ENCODE peak calls at places on chromosome 16, in nine cellular contexts. One of them, this sample, is unnamed.

GRCh38 chr16:69867796-69868565 is 83.2 kb upstream of the CLEC18A start:
- DNase-seq in AML-193: no peak
- DNase-seq in stimulated activated CD4-positive, alpha-beta T cell treated with anti-CD3 and anti-CD28 coated beads, Interleukin-2, amount 100 ng/mL, for 48 hours: no peak
- DNase-seq in fibroblast of gingiva: no peak
- DNase-seq in NCI-H2029 treated with DMSO at 0.1 percent for 48 hours: no peak
- DNase-seq in NCI-H1436: no peak
- DNase-seq in psoas muscle: no peak
- DNase-seq in activated CD8-positive, alpha-beta T cell treated with anti-CD3 and anti-CD28 coated beads for 36 hours: no peak
- DNase-seq in H7: no peak
- DNase-seq in this sample: no peak

GRCh38 chr16:54171855-54172537 is 114.6 kb downstream of the IRX3 start:
- DNase-seq in AML-193: no peak
- DNase-seq in stimulated activated CD4-positive, alpha-beta T cell treated with anti-CD3 and anti-CD28 coated beads, Interleukin-2, amount 100 ng/mL, for 48 hours: no peak
- DNase-seq in fibroblast of gingiva: peak; percentile 55
- DNase-seq in NCI-H2029 treated with DMSO at 0.1 percent for 48 hours: no peak
- DNase-seq in NCI-H1436: no peak
- DNase-seq in psoas muscle: no peak
- DNase-seq in activated CD8-positive, alpha-beta T cell treated with anti-CD3 and anti-CD28 coated beads for 36 hours: no peak
- DNase-seq in H7: no peak
- DNase-seq in this sample: peak; percentile 28

GRCh38 chr16:57276596-57276995 is 7.9 kb downstream of the PLLP start:
- DNase-seq in AML-193: no peak
- DNase-seq in stimulated activated CD4-positive, alpha-beta T cell treated with anti-CD3 and anti-CD28 coated beads, Interleukin-2, amount 100 ng/mL, for 48 hours: no peak
- DNase-seq in fibroblast of gingiva: no peak
- DNase-seq in NCI-H2029 treated with DMSO at 0.1 percent for 48 hours: no peak
- DNase-seq in NCI-H1436: no peak
- DNase-seq in psoas muscle: no peak
- DNase-seq in activated CD8-positive, alpha-beta T cell treated with anti-CD3 and anti-CD28 coated beads for 36 hours: no peak
- DNase-seq in H7: peak; percentile 33
- DNase-seq in this sample: no peak

GRCh38 chr16:28938721-28939120 is 7.0 kb downstream of the CD19 start:
- DNase-seq in AML-193: no peak
- DNase-seq in stimulated activated CD4-positive, alpha-beta T cell treated with anti-CD3 and anti-CD28 coated beads, Interleukin-2, amount 100 ng/mL, for 48 hours: no peak
- DNase-seq in fibroblast of gingiva: no peak
- DNase-seq in NCI-H2029 treated with DMSO at 0.1 percent for 48 hours: no peak
- DNase-seq in NCI-H1436: no peak
- DNase-seq in psoas muscle: no peak
- DNase-seq in activated CD8-positive, alpha-beta T cell treated with anti-CD3 and anti-CD28 coated beads for 36 hours: no peak
- DNase-seq in H7: no peak
- DNase-seq in this sample: no peak

GRCh38 chr16:27318399-27319256 is 4.9 kb downstream of the IL4R start:
- DNase-seq in AML-193: peak; percentile 78
- DNase-seq in stimulated activated CD4-positive, alpha-beta T cell treated with anti-CD3 and anti-CD28 coated beads, Interleukin-2, amount 100 ng/mL, for 48 hours: peak; percentile 51
- DNase-seq in fibroblast of gingiva: no peak
- DNase-seq in NCI-H2029 treated with DMSO at 0.1 percent for 48 hours: no peak
- DNase-seq in NCI-H1436: no peak
- DNase-seq in psoas muscle: peak; percentile 57
- DNase-seq in activated CD8-positive, alpha-beta T cell treated with anti-CD3 and anti-CD28 coated beads for 36 hours: peak; percentile 84
- DNase-seq in H7: no peak
- DNase-seq in this sample: no peak

GRCh38 chr16:66790130-66790733 is 11.2 kb downstream of the TERB1 start:
- DNase-seq in AML-193: no peak
- DNase-seq in stimulated activated CD4-positive, alpha-beta T cell treated with anti-CD3 and anti-CD28 coated beads, Interleukin-2, amount 100 ng/mL, for 48 hours: no peak
- DNase-seq in fibroblast of gingiva: no peak
- DNase-seq in NCI-H2029 treated with DMSO at 0.1 percent for 48 hours: no peak
- DNase-seq in NCI-H1436: no peak
- DNase-seq in psoas muscle: no peak
- DNase-seq in activated CD8-positive, alpha-beta T cell treated with anti-CD3 and anti-CD28 coated beads for 36 hours: no peak
- DNase-seq in H7: no peak
- DNase-seq in this sample: no peak

GRCh38 chr16:27286446-27286845 is 17.9 kb upstream of the NSMCE1 start:
- DNase-seq in AML-193: no peak
- DNase-seq in stimulated activated CD4-positive, alpha-beta T cell treated with anti-CD3 and anti-CD28 coated beads, Interleukin-2, amount 100 ng/mL, for 48 hours: no peak
- DNase-seq in fibroblast of gingiva: peak; percentile 86
- DNase-seq in NCI-H2029 treated with DMSO at 0.1 percent for 48 hours: no peak
- DNase-seq in NCI-H1436: no peak
- DNase-seq in psoas muscle: no peak
- DNase-seq in activated CD8-positive, alpha-beta T cell treated with anti-CD3 and anti-CD28 coated beads for 36 hours: no peak
- DNase-seq in H7: no peak
- DNase-seq in this sample: no peak

GRCh38 chr16:2854700-2855309 is 3.2 kb downstream of the PRSS22 start:
- DNase-seq in AML-193: peak; percentile 37
- DNase-seq in stimulated activated CD4-positive, alpha-beta T cell treated with anti-CD3 and anti-CD28 coated beads, Interleukin-2, amount 100 ng/mL, for 48 hours: no peak
- DNase-seq in fibroblast of gingiva: no peak
- DNase-seq in NCI-H2029 treated with DMSO at 0.1 percent for 48 hours: no peak
- DNase-seq in NCI-H1436: no peak
- DNase-seq in psoas muscle: peak; percentile 14
- DNase-seq in activated CD8-positive, alpha-beta T cell treated with anti-CD3 and anti-CD28 coated beads for 36 hours: peak; percentile 29
- DNase-seq in H7: peak; percentile 79
- DNase-seq in this sample: no peak

GRCh38 chr16:85423186-85423550 is 190.0 kb upstream of the GSE1 start:
- DNase-seq in AML-193: no peak
- DNase-seq in stimulated activated CD4-positive, alpha-beta T cell treated with anti-CD3 and anti-CD28 coated beads, Interleukin-2, amount 100 ng/mL, for 48 hours: no peak
- DNase-seq in fibroblast of gingiva: no peak
- DNase-seq in NCI-H2029 treated with DMSO at 0.1 percent for 48 hours: no peak
- DNase-seq in NCI-H1436: no peak
- DNase-seq in psoas muscle: peak; percentile 43
- DNase-seq in activated CD8-positive, alpha-beta T cell treated with anti-CD3 and anti-CD28 coated beads for 36 hours: no peak
- DNase-seq in H7: no peak
- DNase-seq in this sample: no peak

GRCh38 chr16:68128577-68129305 is 43.6 kb downstream of the NFATC3 start:
- DNase-seq in AML-193: no peak
- DNase-seq in stimulated activated CD4-positive, alpha-beta T cell treated with anti-CD3 and anti-CD28 coated beads, Interleukin-2, amount 100 ng/mL, for 48 hours: no peak
- DNase-seq in fibroblast of gingiva: peak; percentile 73
- DNase-seq in NCI-H2029 treated with DMSO at 0.1 percent for 48 hours: no peak
- DNase-seq in NCI-H1436: no peak
- DNase-seq in psoas muscle: no peak
- DNase-seq in activated CD8-positive, alpha-beta T cell treated with anti-CD3 and anti-CD28 coated beads for 36 hours: no peak
- DNase-seq in H7: no peak
- DNase-seq in this sample: no peak

GRCh38 chr16:65869261-65869660 is 497.2 kb upstream of the CDH5 start:
- DNase-seq in AML-193: no peak
- DNase-seq in stimulated activated CD4-positive, alpha-beta T cell treated with anti-CD3 and anti-CD28 coated beads, Interleukin-2, amount 100 ng/mL, for 48 hours: no peak
- DNase-seq in fibroblast of gingiva: no peak
- DNase-seq in NCI-H2029 treated with DMSO at 0.1 percent for 48 hours: no peak
- DNase-seq in NCI-H1436: no peak
- DNase-seq in psoas muscle: no peak
- DNase-seq in activated CD8-positive, alpha-beta T cell treated with anti-CD3 and anti-CD28 coated beads for 36 hours: no peak
- DNase-seq in H7: no peak
- DNase-seq in this sample: no peak

GRCh38 chr16:23835390-23836077 is at the start of gene PRKCB:
- DNase-seq in AML-193: peak; percentile 76
- DNase-seq in stimulated activated CD4-positive, alpha-beta T cell treated with anti-CD3 and anti-CD28 coated beads, Interleukin-2, amount 100 ng/mL, for 48 hours: peak; percentile 92
- DNase-seq in fibroblast of gingiva: no peak
- DNase-seq in NCI-H2029 treated with DMSO at 0.1 percent for 48 hours: no peak
- DNase-seq in NCI-H1436: no peak
- DNase-seq in psoas muscle: peak; percentile 81
- DNase-seq in activated CD8-positive, alpha-beta T cell treated with anti-CD3 and anti-CD28 coated beads for 36 hours: peak; percentile 94
- DNase-seq in H7: peak; percentile 97
- DNase-seq in this sample: peak; percentile 9

GRCh38 chr16:31696968-31697743 is 169.5 kb downstream of the AHSP start:
- DNase-seq in AML-193: peak; percentile 26
- DNase-seq in stimulated activated CD4-positive, alpha-beta T cell treated with anti-CD3 and anti-CD28 coated beads, Interleukin-2, amount 100 ng/mL, for 48 hours: no peak
- DNase-seq in fibroblast of gingiva: peak; percentile 14
- DNase-seq in NCI-H2029 treated with DMSO at 0.1 percent for 48 hours: no peak
- DNase-seq in NCI-H1436: peak; percentile 37
- DNase-seq in psoas muscle: no peak
- DNase-seq in activated CD8-positive, alpha-beta T cell treated with anti-CD3 and anti-CD28 coated beads for 36 hours: no peak
- DNase-seq in H7: peak; percentile 71
- DNase-seq in this sample: peak; percentile 51

GRCh38 chr16:84907575-84907974 is 87.8 kb downstream of the CRISPLD2 start:
- DNase-seq in AML-193: no peak
- DNase-seq in stimulated activated CD4-positive, alpha-beta T cell treated with anti-CD3 and anti-CD28 coated beads, Interleukin-2, amount 100 ng/mL, for 48 hours: no peak
- DNase-seq in fibroblast of gingiva: peak; percentile 45
- DNase-seq in NCI-H2029 treated with DMSO at 0.1 percent for 48 hours: no peak
- DNase-seq in NCI-H1436: no peak
- DNase-seq in psoas muscle: peak; percentile 75
- DNase-seq in activated CD8-positive, alpha-beta T cell treated with anti-CD3 and anti-CD28 coated beads for 36 hours: no peak
- DNase-seq in H7: no peak
- DNase-seq in this sample: no peak

GRCh38 chr16:85557083-85557975 is 55.8 kb upstream of the GSE1 start:
- DNase-seq in AML-193: no peak
- DNase-seq in stimulated activated CD4-positive, alpha-beta T cell treated with anti-CD3 and anti-CD28 coated beads, Interleukin-2, amount 100 ng/mL, for 48 hours: peak; percentile 38
- DNase-seq in fibroblast of gingiva: no peak
- DNase-seq in NCI-H2029 treated with DMSO at 0.1 percent for 48 hours: no peak
- DNase-seq in NCI-H1436: no peak
- DNase-seq in psoas muscle: no peak
- DNase-seq in activated CD8-positive, alpha-beta T cell treated with anti-CD3 and anti-CD28 coated beads for 36 hours: peak; percentile 73
- DNase-seq in H7: peak; percentile 81
- DNase-seq in this sample: no peak

GRCh38 chr16:1341495-1342388 is 8.3 kb downstream of the BAIAP3 start:
- DNase-seq in AML-193: no peak
- DNase-seq in stimulated activated CD4-positive, alpha-beta T cell treated with anti-CD3 and anti-CD28 coated beads, Interleukin-2, amount 100 ng/mL, for 48 hours: no peak
- DNase-seq in fibroblast of gingiva: no peak
- DNase-seq in NCI-H2029 treated with DMSO at 0.1 percent for 48 hours: no peak
- DNase-seq in NCI-H1436: no peak
- DNase-seq in psoas muscle: no peak
- DNase-seq in activated CD8-positive, alpha-beta T cell treated with anti-CD3 and anti-CD28 coated beads for 36 hours: no peak
- DNase-seq in H7: no peak
- DNase-seq in this sample: no peak

GRCh38 chr16:73058221-73058615 is 10.3 kb upstream of the ZFHX3 start:
- DNase-seq in AML-193: peak; percentile 42
- DNase-seq in stimulated activated CD4-positive, alpha-beta T cell treated with anti-CD3 and anti-CD28 coated beads, Interleukin-2, amount 100 ng/mL, for 48 hours: no peak
- DNase-seq in fibroblast of gingiva: peak; percentile 49
- DNase-seq in NCI-H2029 treated with DMSO at 0.1 percent for 48 hours: no peak
- DNase-seq in NCI-H1436: peak; percentile 18
- DNase-seq in psoas muscle: peak; percentile 79
- DNase-seq in activated CD8-positive, alpha-beta T cell treated with anti-CD3 and anti-CD28 coated beads for 36 hours: no peak
- DNase-seq in H7: peak; percentile 82
- DNase-seq in this sample: no peak

GRCh38 chr16:86961133-86961720 is 356.0 kb downstream of the C16orf95 start:
- DNase-seq in AML-193: no peak
- DNase-seq in stimulated activated CD4-positive, alpha-beta T cell treated with anti-CD3 and anti-CD28 coated beads, Interleukin-2, amount 100 ng/mL, for 48 hours: no peak
- DNase-seq in fibroblast of gingiva: no peak
- DNase-seq in NCI-H2029 treated with DMSO at 0.1 percent for 48 hours: no peak
- DNase-seq in NCI-H1436: no peak
- DNase-seq in psoas muscle: no peak
- DNase-seq in activated CD8-positive, alpha-beta T cell treated with anti-CD3 and anti-CD28 coated beads for 36 hours: no peak
- DNase-seq in H7: no peak
- DNase-seq in this sample: no peak

GRCh38 chr16:70610273-70611223 is 35.8 kb upstream of the IL34 start:
- DNase-seq in AML-193: no peak
- DNase-seq in stimulated activated CD4-positive, alpha-beta T cell treated with anti-CD3 and anti-CD28 coated beads, Interleukin-2, amount 100 ng/mL, for 48 hours: no peak
- DNase-seq in fibroblast of gingiva: no peak
- DNase-seq in NCI-H2029 treated with DMSO at 0.1 percent for 48 hours: no peak
- DNase-seq in NCI-H1436: no peak
- DNase-seq in psoas muscle: peak; percentile 78
- DNase-seq in activated CD8-positive, alpha-beta T cell treated with anti-CD3 and anti-CD28 coated beads for 36 hours: no peak
- DNase-seq in H7: no peak
- DNase-seq in this sample: no peak

GRCh38 chr16:69186642-69187386 is at the start of gene SNTB2:
- DNase-seq in AML-193: peak; percentile 85
- DNase-seq in stimulated activated CD4-positive, alpha-beta T cell treated with anti-CD3 and anti-CD28 coated beads, Interleukin-2, amount 100 ng/mL, for 48 hours: peak; percentile 79
- DNase-seq in fibroblast of gingiva: peak; percentile 81
- DNase-seq in NCI-H2029 treated with DMSO at 0.1 percent for 48 hours: no peak
- DNase-seq in NCI-H1436: peak; percentile 84
- DNase-seq in psoas muscle: peak; percentile 96
- DNase-seq in activated CD8-positive, alpha-beta T cell treated with anti-CD3 and anti-CD28 coated beads for 36 hours: peak; percentile 87
- DNase-seq in H7: peak; percentile 98
- DNase-seq in this sample: peak; percentile 64

GRCh38 chr16:627458-628239 is 3.1 kb upstream of the WFIKKN1 start:
- DNase-seq in AML-193: no peak
- DNase-seq in stimulated activated CD4-positive, alpha-beta T cell treated with anti-CD3 and anti-CD28 coated beads, Interleukin-2, amount 100 ng/mL, for 48 hours: no peak
- DNase-seq in fibroblast of gingiva: no peak
- DNase-seq in NCI-H2029 treated with DMSO at 0.1 percent for 48 hours: peak; percentile 45
- DNase-seq in NCI-H1436: no peak
- DNase-seq in psoas muscle: peak; percentile 89
- DNase-seq in activated CD8-positive, alpha-beta T cell treated with anti-CD3 and anti-CD28 coated beads for 36 hours: no peak
- DNase-seq in H7: no peak
- DNase-seq in this sample: no peak

GRCh38 chr16:1030381-1030901 is 42.1 kb upstream of the SSTR5 start:
- DNase-seq in AML-193: no peak
- DNase-seq in stimulated activated CD4-positive, alpha-beta T cell treated with anti-CD3 and anti-CD28 coated beads, Interleukin-2, amount 100 ng/mL, for 48 hours: no peak
- DNase-seq in fibroblast of gingiva: no peak
- DNase-seq in NCI-H2029 treated with DMSO at 0.1 percent for 48 hours: no peak
- DNase-seq in NCI-H1436: no peak
- DNase-seq in psoas muscle: no peak
- DNase-seq in activated CD8-positive, alpha-beta T cell treated with anti-CD3 and anti-CD28 coated beads for 36 hours: no peak
- DNase-seq in H7: peak; percentile 88
- DNase-seq in this sample: no peak

GRCh38 chr16:79915264-79916160 is 315.0 kb upstream of the MAF start:
- DNase-seq in AML-193: no peak
- DNase-seq in stimulated activated CD4-positive, alpha-beta T cell treated with anti-CD3 and anti-CD28 coated beads, Interleukin-2, amount 100 ng/mL, for 48 hours: no peak
- DNase-seq in fibroblast of gingiva: no peak
- DNase-seq in NCI-H2029 treated with DMSO at 0.1 percent for 48 hours: no peak
- DNase-seq in NCI-H1436: no peak
- DNase-seq in psoas muscle: no peak
- DNase-seq in activated CD8-positive, alpha-beta T cell treated with anti-CD3 and anti-CD28 coated beads for 36 hours: no peak
- DNase-seq in H7: no peak
- DNase-seq in this sample: no peak

GRCh38 chr16:79509221-79509631 is 91.3 kb downstream of the MAF start:
- DNase-seq in AML-193: no peak
- DNase-seq in stimulated activated CD4-positive, alpha-beta T cell treated with anti-CD3 and anti-CD28 coated beads, Interleukin-2, amount 100 ng/mL, for 48 hours: no peak
- DNase-seq in fibroblast of gingiva: no peak
- DNase-seq in NCI-H2029 treated with DMSO at 0.1 percent for 48 hours: peak; percentile 40
- DNase-seq in NCI-H1436: no peak
- DNase-seq in psoas muscle: peak; percentile 76
- DNase-seq in activated CD8-positive, alpha-beta T cell treated with anti-CD3 and anti-CD28 coated beads for 36 hours: no peak
- DNase-seq in H7: peak; percentile 37
- DNase-seq in this sample: peak; percentile 68

GRCh38 chr16:15576960-15577958 is 65.7 kb downstream of the MARF1 start:
- DNase-seq in AML-193: no peak
- DNase-seq in stimulated activated CD4-positive, alpha-beta T cell treated with anti-CD3 and anti-CD28 coated beads, Interleukin-2, amount 100 ng/mL, for 48 hours: no peak
- DNase-seq in fibroblast of gingiva: no peak
- DNase-seq in NCI-H2029 treated with DMSO at 0.1 percent for 48 hours: peak; percentile 96
- DNase-seq in NCI-H1436: no peak
- DNase-seq in psoas muscle: no peak
- DNase-seq in activated CD8-positive, alpha-beta T cell treated with anti-CD3 and anti-CD28 coated beads for 36 hours: no peak
- DNase-seq in H7: no peak
- DNase-seq in this sample: peak; percentile 78

GRCh38 chr16:47392114-47392513 is 68.7 kb downstream of the ITFG1 start:
- DNase-seq in AML-193: peak; percentile 87
- DNase-seq in stimulated activated CD4-positive, alpha-beta T cell treated with anti-CD3 and anti-CD28 coated beads, Interleukin-2, amount 100 ng/mL, for 48 hours: no peak
- DNase-seq in fibroblast of gingiva: no peak
- DNase-seq in NCI-H2029 treated with DMSO at 0.1 percent for 48 hours: peak; percentile 5
- DNase-seq in NCI-H1436: no peak
- DNase-seq in psoas muscle: no peak
- DNase-seq in activated CD8-positive, alpha-beta T cell treated with anti-CD3 and anti-CD28 coated beads for 36 hours: peak; percentile 28
- DNase-seq in H7: no peak
- DNase-seq in this sample: peak; percentile 16

GRCh38 chr16:86809458-86809955 is 231.2 kb downstream of the FOXL1 start:
- DNase-seq in AML-193: no peak
- DNase-seq in stimulated activated CD4-positive, alpha-beta T cell treated with anti-CD3 and anti-CD28 coated beads, Interleukin-2, amount 100 ng/mL, for 48 hours: no peak
- DNase-seq in fibroblast of gingiva: peak; percentile 31
- DNase-seq in NCI-H2029 treated with DMSO at 0.1 percent for 48 hours: no peak
- DNase-seq in NCI-H1436: no peak
- DNase-seq in psoas muscle: no peak
- DNase-seq in activated CD8-positive, alpha-beta T cell treated with anti-CD3 and anti-CD28 coated beads for 36 hours: no peak
- DNase-seq in H7: no peak
- DNase-seq in this sample: no peak